ENCODE peak calls at places on chromosomes 7 and 10, in six cellular contexts. One of them, this sample, is unnamed. For H3K27me3 and H3K4me1, the result is how much of the 10 kb centered on the place peaks cover.

GRCh38 chr10:120580651-120581259 is 123.7 kb downstream of the PLPP4 start:
- DNase-seq in K562: no peak
- DNase-seq in neuronal stem cell: no peak
- DNase-seq in ovary: no peak
- DNase-seq in left ventricle myocardium inferior: no peak
- DNase-seq in PC-3: no peak
- DNase-seq in this sample: no peak

GRCh38 chr10:50578949-50579348 is 44.8 kb downstream of the SGMS1 start:
- DNase-seq in K562: no peak
- DNase-seq in neuronal stem cell: no peak
- DNase-seq in ovary: no peak
- DNase-seq in left ventricle myocardium inferior: no peak
- DNase-seq in PC-3: no peak
- DNase-seq in this sample: no peak

GRCh38 chr7:2399848-2400587 is 3.4 kb upstream of the CHST12 start:
- DNase-seq in K562: peak
- DNase-seq in neuronal stem cell: no peak
- DNase-seq in ovary: peak
- DNase-seq in left ventricle myocardium inferior: peak
- DNase-seq in PC-3: peak
- DNase-seq in this sample: peak

GRCh38 chr7:84191261-84191660 is 3.3 kb downstream of the SEMA3A start:
- DNase-seq in K562: no peak
- DNase-seq in neuronal stem cell: no peak
- DNase-seq in ovary: no peak
- DNase-seq in left ventricle myocardium inferior: no peak
- DNase-seq in PC-3: peak
- DNase-seq in this sample: peak

GRCh38 chr7:23242321-23242720 is 4.3 kb upstream of the GPNMB start:
- DNase-seq in K562: no peak
- DNase-seq in neuronal stem cell: no peak
- DNase-seq in ovary: no peak
- DNase-seq in left ventricle myocardium inferior: no peak
- DNase-seq in PC-3: no peak
- DNase-seq in this sample: peak

GRCh38 chr10:25804505-25804904 is 129.5 kb upstream of the MYO3A start:
- DNase-seq in K562: no peak
- DNase-seq in neuronal stem cell: no peak
- DNase-seq in ovary: no peak
- DNase-seq in left ventricle myocardium inferior: no peak
- DNase-seq in PC-3: no peak
- DNase-seq in this sample: no peak

GRCh38 chr7:73586911-73587310 is 8.5 kb upstream of the TBL2 start:
- DNase-seq in K562: no peak
- DNase-seq in neuronal stem cell: no peak
- DNase-seq in ovary: no peak
- DNase-seq in left ventricle myocardium inferior: peak
- DNase-seq in PC-3: no peak
- DNase-seq in this sample: no peak

GRCh38 chr7:23106801-23107713 is 1.5 kb downstream of the KLHL7 start:
- DNase-seq in K562: no peak
- DNase-seq in neuronal stem cell: no peak
- DNase-seq in ovary: no peak
- DNase-seq in left ventricle myocardium inferior: no peak
- DNase-seq in PC-3: peak
- DNase-seq in this sample: peak

GRCh38 chr10:89330537-89330936 is 2.7 kb downstream of the IFIT3 start:
- DNase-seq in K562: no peak
- DNase-seq in neuronal stem cell: no peak
- DNase-seq in ovary: no peak
- DNase-seq in left ventricle myocardium inferior: no peak
- DNase-seq in PC-3: no peak
- DNase-seq in this sample: no peak

GRCh38 chr10:30434273-30435067 is 486 bp downstream of the MAP3K8 start:
- DNase-seq in K562: peak
- DNase-seq in neuronal stem cell: peak
- DNase-seq in ovary: peak
- DNase-seq in left ventricle myocardium inferior: peak
- DNase-seq in PC-3: peak
- DNase-seq in this sample: peak

GRCh38 chr7:55240418-55241142 is 124.6 kb upstream of the LANCL2 start:
- DNase-seq in K562: no peak
- DNase-seq in neuronal stem cell: no peak
- DNase-seq in ovary: no peak
- DNase-seq in left ventricle myocardium inferior: no peak
- DNase-seq in PC-3: no peak
- DNase-seq in this sample: no peak

GRCh38 chr10:50421026-50421719 is 169.9 kb upstream of the ASAH2 start:
- DNase-seq in K562: peak
- DNase-seq in neuronal stem cell: no peak
- DNase-seq in ovary: no peak
- DNase-seq in left ventricle myocardium inferior: no peak
- DNase-seq in PC-3: peak
- DNase-seq in this sample: peak

GRCh38 chr10:25104441-25104840 is 70.4 kb upstream of the GPR158 start:
- DNase-seq in K562: no peak
- DNase-seq in neuronal stem cell: no peak
- DNase-seq in ovary: no peak
- DNase-seq in left ventricle myocardium inferior: no peak
- DNase-seq in PC-3: no peak
- DNase-seq in this sample: no peak

GRCh38 chr7:100141554-100141949 is 7.2 kb upstream of the LAMTOR4 start:
- DNase-seq in K562: no peak
- DNase-seq in neuronal stem cell: no peak
- DNase-seq in ovary: no peak
- DNase-seq in left ventricle myocardium inferior: no peak
- DNase-seq in PC-3: no peak
- DNase-seq in this sample: no peak

GRCh38 chr7:39184387-39184786 is 206.7 kb downstream of the POU6F2 start:
- DNase-seq in K562: peak
- DNase-seq in neuronal stem cell: no peak
- DNase-seq in ovary: no peak
- DNase-seq in left ventricle myocardium inferior: no peak
- DNase-seq in PC-3: peak
- DNase-seq in this sample: no peak

GRCh38 chr10:48490576-48491345 is 114.1 kb downstream of the ARHGAP22 start:
- DNase-seq in K562: no peak
- DNase-seq in neuronal stem cell: no peak
- DNase-seq in ovary: peak
- DNase-seq in left ventricle myocardium inferior: no peak
- DNase-seq in PC-3: no peak
- DNase-seq in this sample: no peak

GRCh38 chr7:97479740-97480290 is 252.1 kb upstream of the TAC1 start:
- DNase-seq in K562: no peak
- DNase-seq in neuronal stem cell: no peak
- DNase-seq in ovary: no peak
- DNase-seq in left ventricle myocardium inferior: no peak
- DNase-seq in PC-3: no peak
- DNase-seq in this sample: no peak

GRCh38 chr7:113013761-113014449 is 72.7 kb downstream of the GPR85 start:
- DNase-seq in K562: no peak
- DNase-seq in neuronal stem cell: no peak
- DNase-seq in ovary: no peak
- DNase-seq in left ventricle myocardium inferior: no peak
- DNase-seq in PC-3: no peak
- DNase-seq in this sample: no peak

DNA sequence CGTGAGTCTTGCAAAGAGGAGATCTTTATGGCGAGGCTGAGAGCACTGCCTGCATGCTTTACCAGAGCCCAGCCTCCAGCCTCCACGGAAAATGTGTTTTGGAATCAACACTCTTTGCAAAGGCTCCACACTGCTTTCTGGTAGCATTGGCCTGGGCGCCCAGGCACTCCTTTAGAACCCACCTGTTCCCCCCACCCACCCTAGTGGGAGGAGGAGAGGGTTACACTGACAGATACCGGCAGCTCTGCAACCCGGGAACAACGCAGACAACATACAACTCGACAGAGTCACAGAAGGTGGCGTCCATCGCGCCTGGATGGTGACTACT is 5.5 kb upstream of the MNX1 start:
- DNase-seq in K562: no peak
- DNase-seq in neuronal stem cell: no peak
- DNase-seq in ovary: no peak
- DNase-seq in left ventricle myocardium inferior: no peak
- DNase-seq in PC-3: no peak
- DNase-seq in this sample: no peak
- H3K27me3 ChIP-seq in K562: half or more
- H3K27me3 ChIP-seq in neuronal stem cell: half or more
- H3K27me3 ChIP-seq in ovary: under half
- H3K27me3 ChIP-seq in left ventricle myocardium inferior: half or more
- H3K27me3 ChIP-seq in PC-3: half or more
- H3K27me3 ChIP-seq in this sample: half or more

GRCh38 chr10:132592790-132593788 is 55.5 kb downstream of the INPP5A start:
- DNase-seq in K562: no peak
- DNase-seq in neuronal stem cell: no peak
- DNase-seq in ovary: no peak
- DNase-seq in left ventricle myocardium inferior: no peak
- DNase-seq in PC-3: no peak
- DNase-seq in this sample: no peak

GRCh38 chr10:132593900-132594876 is 56.6 kb downstream of the INPP5A start:
- DNase-seq in K562: no peak
- DNase-seq in neuronal stem cell: no peak
- DNase-seq in ovary: no peak
- DNase-seq in left ventricle myocardium inferior: no peak
- DNase-seq in PC-3: no peak
- DNase-seq in this sample: no peak

GRCh38 chr10:132595850-132596249 is 58.3 kb downstream of the INPP5A start:
- DNase-seq in K562: no peak
- DNase-seq in neuronal stem cell: no peak
- DNase-seq in ovary: no peak
- DNase-seq in left ventricle myocardium inferior: no peak
- DNase-seq in PC-3: no peak
- DNase-seq in this sample: no peak

GRCh38 chr10:132596742-132597279 is 59.2 kb downstream of the INPP5A start:
- DNase-seq in K562: no peak
- DNase-seq in neuronal stem cell: no peak
- DNase-seq in ovary: no peak
- DNase-seq in left ventricle myocardium inferior: no peak
- DNase-seq in PC-3: no peak
- DNase-seq in this sample: no peak

GRCh38 chr10:132595021-132595420 is 57.4 kb downstream of the INPP5A start:
- DNase-seq in K562: no peak
- DNase-seq in neuronal stem cell: no peak
- DNase-seq in ovary: no peak
- DNase-seq in left ventricle myocardium inferior: no peak
- DNase-seq in PC-3: no peak
- DNase-seq in this sample: no peak
- H3K4me1 ChIP-seq in K562: under half
- H3K4me1 ChIP-seq in neuronal stem cell: under half
- H3K4me1 ChIP-seq in ovary: under half
- H3K4me1 ChIP-seq in left ventricle myocardium inferior: half or more
- H3K4me1 ChIP-seq in PC-3: under half
- H3K4me1 ChIP-seq in this sample: under half

GRCh38 chr10:101140950-101141621 is 10.0 kb downstream of the TLX1 start:
- DNase-seq in K562: no peak
- DNase-seq in neuronal stem cell: no peak
- DNase-seq in ovary: no peak
- DNase-seq in left ventricle myocardium inferior: no peak
- DNase-seq in PC-3: no peak
- DNase-seq in this sample: no peak

GRCh38 chr10:101143354-101143648 is 12.2 kb downstream of the TLX1 start:
- DNase-seq in K562: no peak
- DNase-seq in neuronal stem cell: no peak
- DNase-seq in ovary: no peak
- DNase-seq in left ventricle myocardium inferior: no peak
- DNase-seq in PC-3: no peak
- DNase-seq in this sample: peak

GRCh38 chr10:101141622-101142532 is 10.8 kb downstream of the TLX1 start:
- DNase-seq in K562: peak
- DNase-seq in neuronal stem cell: peak
- DNase-seq in ovary: peak
- DNase-seq in left ventricle myocardium inferior: peak
- DNase-seq in PC-3: peak
- DNase-seq in this sample: peak

GRCh38 chr10:101144053-101144452 is 13.0 kb downstream of the TLX1 start:
- DNase-seq in K562: no peak
- DNase-seq in neuronal stem cell: no peak
- DNase-seq in ovary: no peak
- DNase-seq in left ventricle myocardium inferior: no peak
- DNase-seq in PC-3: no peak
- DNase-seq in this sample: no peak

DNA sequence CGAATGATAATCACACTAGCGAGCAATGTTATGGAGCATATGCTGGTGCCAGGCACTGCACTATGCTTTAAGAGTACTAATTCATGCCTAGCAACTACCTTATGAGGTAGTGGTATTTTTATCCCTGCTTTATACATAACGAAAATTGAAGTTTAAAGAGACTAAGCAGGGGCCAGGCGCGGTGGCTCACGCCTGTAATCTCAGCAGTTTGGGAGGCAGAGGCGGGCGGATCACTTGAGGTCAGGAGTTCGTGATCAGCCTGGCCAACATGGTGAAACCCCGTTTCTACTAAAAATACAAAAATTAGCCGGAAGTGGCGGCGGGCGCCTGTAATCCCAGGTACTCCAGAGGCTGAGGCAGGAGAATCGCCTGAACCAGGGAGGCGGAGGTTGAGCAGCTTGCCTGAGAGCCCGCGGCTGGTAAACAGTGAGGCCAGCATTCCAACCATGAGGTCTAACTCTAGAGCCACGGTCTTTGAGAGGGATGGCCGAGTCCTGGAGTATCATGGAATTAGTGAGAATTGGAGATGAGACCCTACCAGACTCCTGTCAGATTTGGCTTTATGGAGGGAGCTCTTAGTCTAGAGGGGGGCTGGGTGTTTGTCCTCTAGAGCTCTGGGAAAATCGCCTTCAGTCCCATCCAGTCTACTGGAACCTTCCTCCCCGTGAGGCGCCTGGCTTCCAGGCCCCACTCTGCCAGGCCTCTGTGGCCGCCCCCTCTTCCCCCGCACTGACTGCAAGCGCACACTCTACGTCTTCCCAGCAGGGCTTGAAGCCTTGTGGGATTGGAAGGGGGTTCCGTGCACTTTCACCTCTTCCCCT is 11.6 kb downstream of the TLX1 start:
- DNase-seq in K562: no peak
- DNase-seq in neuronal stem cell: no peak
- DNase-seq in ovary: no peak
- DNase-seq in left ventricle myocardium inferior: no peak
- DNase-seq in PC-3: no peak
- DNase-seq in this sample: no peak
- H3K27me3 ChIP-seq in K562: under half
- H3K27me3 ChIP-seq in neuronal stem cell: half or more
- H3K27me3 ChIP-seq in ovary: under half
- H3K27me3 ChIP-seq in left ventricle myocardium inferior: half or more
- H3K27me3 ChIP-seq in PC-3: under half
- H3K27me3 ChIP-seq in this sample: half or more

DNA sequence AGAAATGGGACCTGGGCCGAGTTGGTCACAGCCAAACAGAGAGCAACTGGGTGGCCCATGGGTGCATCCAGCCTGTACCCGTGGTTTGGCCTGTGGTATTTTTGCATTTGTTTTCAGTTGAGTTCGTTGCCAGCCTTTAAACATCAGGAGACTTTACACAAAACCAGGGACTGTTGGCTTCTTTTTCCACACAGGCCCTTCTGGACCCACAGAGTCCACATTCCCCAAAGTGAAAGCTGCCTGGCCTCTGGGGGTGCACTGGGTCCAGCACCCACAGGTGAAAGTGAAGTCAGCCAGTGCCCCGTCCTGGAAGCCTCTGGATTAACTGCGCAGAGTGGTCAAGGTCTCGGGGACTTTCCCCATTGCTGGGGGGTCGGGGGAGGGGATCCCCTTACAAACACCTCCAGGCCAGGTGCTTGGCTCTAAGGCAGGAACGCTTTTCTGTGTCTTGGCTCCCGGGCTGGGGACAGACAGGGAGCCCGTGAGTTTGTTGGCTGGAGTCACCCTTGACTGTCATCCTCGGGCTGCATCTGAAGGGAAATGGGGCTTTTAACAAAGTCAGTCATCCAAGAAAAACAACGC is 54.3 kb upstream of the TNS3 start:
- DNase-seq in K562: no peak
- DNase-seq in neuronal stem cell: no peak
- DNase-seq in ovary: no peak
- DNase-seq in left ventricle myocardium inferior: peak
- DNase-seq in PC-3: no peak
- DNase-seq in this sample: peak
- H3K4me1 ChIP-seq in K562: under half
- H3K4me1 ChIP-seq in neuronal stem cell: under half
- H3K4me1 ChIP-seq in ovary: under half
- H3K4me1 ChIP-seq in left ventricle myocardium inferior: under half
- H3K4me1 ChIP-seq in PC-3: under half
- H3K4me1 ChIP-seq in this sample: under half